ENCODE peak calls at places on chromosomes 3 and 15, in nine cellular contexts. G, D, W, I, F, R, H, L and K are unnamed samples.

GRCh38 chr3:5330152-5330810 is 142.8 kb downstream of the EDEM1 start:
- DNase-seq in G (no peak), D (peak), W (no peak), I (peak), F (no peak), R (no peak), H (no peak), L (no peak), K (no peak)

GRCh38 chr15:77416954-77417353 is 3.0 kb downstream of the PEAK1 start:
- DNase-seq in G (no peak), D (no peak), W (peak), I (no peak), F (no peak), R (no peak), H (no peak), L (no peak), K (no peak)

GRCh38 chr15:39486546-39487081 is 94.3 kb upstream of the THBS1 start:
- DNase-seq in G (no peak), D (no peak), W (peak), I (no peak), F (no peak), R (no peak), H (no peak), L (no peak), K (no peak)

GRCh38 chr15:90529008-90529368 is 735 bp upstream of the CRTC3 start:
- DNase-seq in G (no peak), D (no peak), W (no peak), I (no peak), F (no peak), R (no peak), H (no peak), L (no peak), K (no peak)

GRCh38 chr3:4721511-4721911 is 228.4 kb downstream of the ITPR1 start:
- DNase-seq in G (no peak), D (no peak), W (no peak), I (peak), F (no peak), R (no peak), H (no peak), L (no peak), K (no peak)

GRCh38 chr15:64697911-64698369 is 77.4 kb downstream of the RBPMS2 start:
- DNase-seq in G (no peak), D (no peak), W (no peak), I (no peak), F (no peak), R (no peak), H (no peak), L (no peak), K (no peak)

GRCh38 chr3:66182228-66182627 is 38.6 kb upstream of the SLC25A26 start:
- DNase-seq in G (no peak), D (no peak), W (no peak), I (no peak), F (no peak), R (no peak), H (no peak), L (no peak), K (no peak)

GRCh38 chr3:119318871-119319270 is 24.7 kb downstream of the ARHGAP31 start:
- DNase-seq in G (no peak), D (no peak), W (no peak), I (no peak), F (peak), R (no peak), H (no peak), L (no peak), K (no peak)

GRCh38 chr15:27669641-27670040 is 429.5 kb downstream of the OCA2 start:
- DNase-seq in G (no peak), D (no peak), W (no peak), I (no peak), F (no peak), R (no peak), H (no peak), L (no peak), K (no peak)

GRCh38 chr3:11390411-11391171 is 118.4 kb downstream of the ATG7 start:
- DNase-seq in G (no peak), D (no peak), W (no peak), I (no peak), F (no peak), R (no peak), H (no peak), L (no peak), K (no peak)

GRCh38 chr3:129162729-129163579 is 2.1 kb upstream of the ISY1 start:
- DNase-seq in G (no peak), D (no peak), W (no peak), I (no peak), F (peak), R (no peak), H (peak), L (no peak), K (no peak)

GRCh38 chr3:138078901-138079344 is 36.5 kb downstream of the DZIP1L start:
- DNase-seq in G (no peak), D (peak), W (no peak), I (peak), F (no peak), R (no peak), H (no peak), L (no peak), K (no peak)

GRCh38 chr3:127587876-127588275 is 2.7 kb downstream of the TPRA1 start:
- DNase-seq in G (no peak), D (no peak), W (no peak), I (no peak), F (no peak), R (no peak), H (no peak), L (no peak), K (no peak)

GRCh38 chr3:177041021-177041729 is 156.1 kb downstream of the TBL1XR1 start:
- DNase-seq in G (no peak), D (no peak), W (peak), I (no peak), F (no peak), R (no peak), H (no peak), L (no peak), K (no peak)